ENCODE peak calls at places on chromosomes 11 and 22, in six cellular contexts. V is A549, G is ovary, A is suprapubic skin, H is stomach, J is H1. Q is an unnamed sample.
A peak's percentile ranks its signal among the peaks of the same experiment; 100 is the strongest.

GRCh38 chr11:121591405-121592033 is 138.8 kb upstream of the SORL1-AS1 start:
- DNase-seq in V (peak; percentile 63), G (peak; percentile 56), A (no peak), H (peak; percentile 70), J (peak; percentile 23), Q (peak; percentile 82)

GRCh38 chr11:85759915-85760314 is 51.0 kb downstream of the SYTL2 start:
- DNase-seq in V (peak; percentile 61), G (no peak), A (no peak), H (no peak), J (no peak), Q (no peak)

GRCh38 chr22:17968126-17968525 is 56.2 kb downstream of the MICAL3 start:
- DNase-seq in V (no peak), G (no peak), A (no peak), H (no peak), J (no peak), Q (no peak)

GRCh38 chr22:17665884-17666283 is 27.3 kb downstream of the BCL2L13 start:
- DNase-seq in V (no peak), G (no peak), A (no peak), H (no peak), J (no peak), Q (no peak)

GRCh38 chr11:16801288-16801980 is 63.0 kb downstream of the C11orf58 start:
- DNase-seq in V (no peak), G (no peak), A (no peak), H (no peak), J (no peak), Q (no peak)

GRCh38 chr11:1516273-1517067 is 29.9 kb upstream of the MOB2 start:
- DNase-seq in V (no peak), G (no peak), A (no peak), H (no peak), J (no peak), Q (no peak)

GRCh38 chr22:24521791-24522245 is 26.7 kb downstream of the UPB1 start:
- DNase-seq in V (peak; percentile 71), G (no peak), A (no peak), H (peak; percentile 76), J (peak; percentile 82), Q (no peak)

GRCh38 chr11:107271425-107271824 is 186.2 kb downstream of the CWF19L2 start:
- DNase-seq in V (no peak), G (no peak), A (no peak), H (no peak), J (no peak), Q (no peak)

GRCh38 chr11:72599325-72600117 is 74.7 kb downstream of the PDE2A start:
- DNase-seq in V (peak; percentile 32), G (no peak), A (no peak), H (no peak), J (no peak), Q (no peak)

GRCh38 chr11:71452354-71453020 is 516 bp upstream of the NADSYN1 start:
- DNase-seq in V (no peak), G (peak; percentile 54), A (peak; percentile 79), H (peak; percentile 63), J (no peak), Q (no peak)

GRCh38 chr11:128420943-128421342 is 166.4 kb downstream of the ETS1 start:
- DNase-seq in V (no peak), G (no peak), A (no peak), H (no peak), J (no peak), Q (no peak)

DNA sequence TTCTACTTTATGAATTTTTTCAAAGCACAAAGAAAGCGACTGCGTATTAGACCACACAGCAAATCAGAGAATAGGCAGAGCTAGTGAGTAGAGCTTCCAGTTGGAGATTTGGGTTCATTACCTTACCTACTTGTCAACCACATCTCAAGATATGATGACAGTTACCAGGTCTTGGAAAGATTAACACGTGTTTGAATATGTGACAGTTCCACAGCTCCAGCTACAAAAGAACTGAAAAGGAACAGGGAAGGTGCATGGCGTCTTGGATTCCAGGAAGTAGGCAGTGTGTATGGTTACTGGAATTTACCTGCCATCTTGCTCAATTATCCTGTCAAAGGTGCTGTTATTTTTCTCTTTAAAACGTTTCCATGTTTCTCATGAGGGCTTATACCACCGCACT is 5.3 kb downstream of the TIRAP start:
- DNase-seq in V (no peak), G (no peak), A (no peak), H (no peak), J (no peak), Q (no peak)
- TF ChIP-seq EP300 in V (no peak), G (no peak), A (no peak), H (no peak), J (no peak), Q (no peak)

GRCh38 chr11:134879931-134880330 is 467.9 kb upstream of the B3GAT1 start:
- DNase-seq in V (no peak), G (no peak), A (no peak), H (no peak), J (no peak), Q (no peak)
- TF ChIP-seq EP300 in V (no peak), G (no peak), A (no peak), H (no peak), J (no peak), Q (no peak)

GRCh38 chr11:65115361-65116082 is 2.0 kb downstream of the ZNHIT2 start:
- DNase-seq in V (no peak), G (peak; percentile 35), A (peak; percentile 60), H (no peak), J (no peak), Q (no peak)

GRCh38 chr11:65119670-65119995 is 2.1 kb upstream of the ZNHIT2 start:
- DNase-seq in V (no peak), G (no peak), A (no peak), H (no peak), J (no peak), Q (no peak)

GRCh38 chr11:65118097-65118837 is 766 bp upstream of the ZNHIT2 start:
- DNase-seq in V (no peak), G (no peak), A (no peak), H (no peak), J (no peak), Q (no peak)

GRCh38 chr11:65116370-65117205 is 913 bp downstream of the ZNHIT2 start:
- DNase-seq in V (peak; percentile 28), G (peak; percentile 61), A (peak; percentile 79), H (peak; percentile 42), J (no peak), Q (no peak)

DNA sequence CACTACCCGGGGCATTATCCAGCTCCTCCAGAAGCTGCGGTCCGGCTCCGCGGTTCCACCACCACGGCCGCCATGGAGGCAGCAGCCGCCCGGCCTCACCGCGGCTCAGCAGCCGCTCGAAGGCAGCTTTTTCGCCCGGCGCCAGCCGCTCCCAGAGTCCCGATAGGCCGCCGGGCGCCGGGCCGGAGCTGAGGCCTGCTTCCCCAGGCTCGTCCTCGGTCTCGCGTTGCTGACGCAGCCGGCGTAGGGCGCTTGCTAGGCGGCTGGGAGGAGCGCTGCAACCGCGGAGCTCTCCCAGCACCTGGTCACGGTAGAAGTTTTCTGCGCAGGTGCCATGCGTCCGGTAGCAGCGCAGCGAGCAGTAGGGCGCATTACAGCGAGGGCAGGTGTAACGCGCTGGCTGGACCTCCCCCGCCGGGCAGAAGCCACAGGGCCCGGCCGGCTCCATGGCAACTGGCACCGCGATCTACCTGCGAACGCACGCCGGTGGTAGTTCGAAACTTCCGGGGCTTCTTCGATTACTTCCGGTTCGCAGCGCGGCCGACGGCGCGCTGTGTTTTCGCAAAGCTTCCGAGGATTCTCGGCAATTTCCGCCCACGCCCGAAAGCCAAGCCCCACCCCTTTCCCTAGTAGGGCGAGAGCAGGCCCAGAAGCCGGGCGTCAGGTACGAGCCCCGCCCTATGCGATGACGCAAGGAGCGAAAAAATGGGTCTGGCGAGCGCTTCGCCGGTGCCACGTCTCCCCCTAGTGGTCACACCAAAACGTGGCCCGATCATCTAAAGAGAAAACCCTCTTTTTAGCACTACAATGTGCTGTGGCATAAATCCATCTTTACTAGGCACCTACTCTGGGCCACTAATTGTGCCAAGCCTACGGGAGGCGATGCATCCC is at the start of gene ZNHIT2:
- DNase-seq in V (peak; percentile 98), G (peak; percentile 100), A (peak; percentile 100), H (peak; percentile 100), J (peak; percentile 98), Q (peak; percentile 97)
- TF ChIP-seq EP300 in V (no peak), G (peak; percentile 13), A (no peak), H (no peak), J (no peak), Q (no peak)

GRCh38 chr11:66359662-66360087 is 11.9 kb downstream of the SLC29A2 start:
- DNase-seq in V (no peak), G (no peak), A (no peak), H (no peak), J (no peak), Q (no peak)
- TF ChIP-seq EP300 in V (no peak), G (no peak), A (no peak), H (no peak), J (no peak), Q (no peak)

GRCh38 chr11:75029836-75030631 is 41.3 kb downstream of the NEU3 start:
- DNase-seq in V (no peak), G (no peak), A (no peak), H (no peak), J (no peak), Q (no peak)
- TF ChIP-seq EP300 in V (no peak), G (no peak), A (no peak), H (no peak), J (no peak), Q (no peak)

GRCh38 chr11:116819049-116819448 is 4.1 kb downstream of the APOA4 start:
- DNase-seq in V (no peak), G (no peak), A (peak; percentile 59), H (no peak), J (no peak), Q (no peak)
- TF ChIP-seq EP300 in V (no peak), G (no peak), A (no peak), H (no peak), J (no peak), Q (no peak)

GRCh38 chr11:61816736-61817455 is at the start of gene FADS1:
- DNase-seq in V (peak; percentile 97), G (peak; percentile 93), A (peak; percentile 93), H (peak; percentile 83), J (peak; percentile 89), Q (peak; percentile 60)
- TF ChIP-seq EP300 in V (peak; percentile 10), G (no peak), A (no peak), H (no peak), J (no peak), Q (no peak)

GRCh38 chr11:32164836-32165235 is 74.0 kb downstream of the RCN1 start:
- DNase-seq in V (no peak), G (no peak), A (no peak), H (no peak), J (no peak), Q (no peak)
- TF ChIP-seq EP300 in V (no peak), G (no peak), A (no peak), H (no peak), J (no peak), Q (no peak)

GRCh38 chr22:35966314-35967045 is 62.1 kb downstream of the RBFOX2 start:
- DNase-seq in V (no peak), G (no peak), A (no peak), H (no peak), J (no peak), Q (no peak)
- TF ChIP-seq EP300 in V (no peak), G (no peak), A (no peak), H (no peak), J (no peak), Q (no peak)

GRCh38 chr22:29912605-29913398 is 29.8 kb downstream of the MTMR3 start:
- DNase-seq in V (peak; percentile 24), G (no peak), A (no peak), H (no peak), J (no peak), Q (no peak)
- TF ChIP-seq EP300 in V (no peak), G (no peak), A (no peak), H (no peak), J (no peak), Q (no peak)